ENCODE peak calls at places on chromosomes 11 and 22, in nine cellular contexts. L is neural progenitor cell, E is H9, K is mesenchymal stem cell, X is A549, V is osteoblast, O is H1, Q is IMR-90, A is OCI-LY7. H is an unnamed sample.
A peak's percentile ranks its signal among the peaks of the same experiment; 100 is the strongest.

GRCh38 chr22:46653596-46653995 is 33.4 kb downstream of the GRAMD4 start:
- DNase-seq in L (no peak), E (no peak), K (no peak), X (no peak), V (no peak), O (no peak), Q (no peak), A (no peak), H (no peak)

GRCh38 chr11:19237381-19237780 is 3.4 kb downstream of the E2F8 start:
- DNase-seq in L (no peak), E (no peak), K (no peak), X (no peak), V (no peak), O (no peak), Q (no peak), A (no peak), H (no peak)

GRCh38 chr11:67119577-67120391 is 721 bp downstream of the KDM2A start:
- DNase-seq in L (peak; percentile 66), E (no peak), K (peak; percentile 41), X (peak; percentile 19), V (peak; percentile 89), O (peak; percentile 54), Q (no peak), A (peak; percentile 60), H (no peak)

GRCh38 chr11:75668508-75669297 is at the start of gene MAP6:
- DNase-seq in L (peak; percentile 85), E (peak; percentile 64), K (no peak), X (peak; percentile 21), V (peak; percentile 85), O (peak; percentile 72), Q (no peak), A (no peak), H (peak; percentile 25)

GRCh38 chr22:31081963-31082605 is 966 bp downstream of the SMTN start:
- DNase-seq in L (no peak), E (no peak), K (peak; percentile 46), X (no peak), V (peak; percentile 96), O (no peak), Q (peak; percentile 62), A (no peak), H (no peak)

GRCh38 chr11:35458846-35459245 is 39.5 kb upstream of the SLC1A2 start:
- DNase-seq in L (no peak), E (no peak), K (no peak), X (no peak), V (no peak), O (no peak), Q (no peak), A (no peak), H (no peak)

GRCh38 chr11:952406-953385 is 27.0 kb downstream of the AP2A2 start:
- DNase-seq in L (peak; percentile 45), E (no peak), K (peak; percentile 52), X (peak; percentile 96), V (peak; percentile 25), O (no peak), Q (peak; percentile 67), A (no peak), H (peak; percentile 81)

GRCh38 chr22:29668681-29669080 is 51.1 kb upstream of the CABP7 start:
- DNase-seq in L (no peak), E (no peak), K (no peak), X (no peak), V (no peak), O (no peak), Q (no peak), A (no peak), H (no peak)

GRCh38 chr11:80282643-80283042 is 841.8 kb upstream of the TENM4 start:
- DNase-seq in L (no peak), E (no peak), K (no peak), X (no peak), V (no peak), O (no peak), Q (no peak), A (no peak), H (no peak)

GRCh38 chr11:10122337-10123197 is 171.5 kb downstream of the SBF2 start:
- DNase-seq in L (no peak), E (no peak), K (peak; percentile 44), X (peak; percentile 23), V (peak; percentile 56), O (no peak), Q (peak; percentile 57), A (no peak), H (peak; percentile 93)

GRCh38 chr11:73585834-73586575 is 11.9 kb downstream of the FAM168A start:
- DNase-seq in L (no peak), E (no peak), K (peak; percentile 61), X (no peak), V (peak; percentile 82), O (no peak), Q (peak; percentile 90), A (no peak), H (peak; percentile 75)

GRCh38 chr11:42620796-42621195 is 691.0 kb upstream of the API5 start:
- DNase-seq in L (no peak), E (no peak), K (no peak), X (no peak), V (no peak), O (no peak), Q (no peak), A (no peak), H (no peak)

GRCh38 chr11:76524461-76524860 is 79.6 kb downstream of the EMSY start:
- DNase-seq in L (no peak), E (no peak), K (no peak), X (no peak), V (no peak), O (no peak), Q (peak; percentile 54), A (no peak), H (no peak)

GRCh38 chr11:4191031-4191571 is 96.5 kb downstream of the RRM1 start:
- DNase-seq in L (no peak), E (no peak), K (no peak), X (no peak), V (no peak), O (peak; percentile 37), Q (no peak), A (no peak), H (no peak)

GRCh38 chr11:72568861-72569260 is 105.4 kb downstream of the PDE2A start:
- DNase-seq in L (no peak), E (no peak), K (peak; percentile 6), X (no peak), V (no peak), O (no peak), Q (no peak), A (no peak), H (no peak)

GRCh38 chr11:113725411-113725810 is 19.3 kb upstream of the TMPRSS5 start:
- DNase-seq in L (no peak), E (no peak), K (no peak), X (no peak), V (no peak), O (no peak), Q (no peak), A (no peak), H (no peak)

GRCh38 chr11:19903620-19904069 is 191.0 kb downstream of the NAV2 start:
- DNase-seq in L (peak; percentile 88), E (peak; percentile 73), K (peak; percentile 79), X (peak; percentile 75), V (peak; percentile 75), O (peak; percentile 90), Q (peak; percentile 83), A (peak; percentile 60), H (peak; percentile 84)

GRCh38 chr11:96095884-96096301 is 172.0 kb upstream of the MTMR2 start:
- DNase-seq in L (no peak), E (no peak), K (no peak), X (no peak), V (no peak), O (no peak), Q (no peak), A (no peak), H (no peak)

GRCh38 chr11:46895821-46896220 is 22.5 kb downstream of the LRP4 start:
- DNase-seq in L (no peak), E (no peak), K (no peak), X (no peak), V (peak; percentile 95), O (no peak), Q (no peak), A (no peak), H (peak; percentile 50)

GRCh38 chr22:19959043-19959586 is 17.5 kb upstream of the TXNRD2 start:
- DNase-seq in L (peak; percentile 99), E (peak; percentile 99), K (peak; percentile 88), X (no peak), V (peak; percentile 86), O (peak; percentile 98), Q (peak; percentile 39), A (no peak), H (peak; percentile 54)
- H3K4me2 ChIP-seq in L (peak overlapping the region; percentile 82), E (peak overlapping the region; percentile 61), K (peak overlapping the region; percentile 88), X (no peak overlapping the region), V (peak overlapping the region; percentile 29), O (peak overlapping the region; percentile 68), Q (peak overlapping the region; percentile 65), A (no peak overlapping the region), H (peak overlapping the region; percentile 68)

DNA sequence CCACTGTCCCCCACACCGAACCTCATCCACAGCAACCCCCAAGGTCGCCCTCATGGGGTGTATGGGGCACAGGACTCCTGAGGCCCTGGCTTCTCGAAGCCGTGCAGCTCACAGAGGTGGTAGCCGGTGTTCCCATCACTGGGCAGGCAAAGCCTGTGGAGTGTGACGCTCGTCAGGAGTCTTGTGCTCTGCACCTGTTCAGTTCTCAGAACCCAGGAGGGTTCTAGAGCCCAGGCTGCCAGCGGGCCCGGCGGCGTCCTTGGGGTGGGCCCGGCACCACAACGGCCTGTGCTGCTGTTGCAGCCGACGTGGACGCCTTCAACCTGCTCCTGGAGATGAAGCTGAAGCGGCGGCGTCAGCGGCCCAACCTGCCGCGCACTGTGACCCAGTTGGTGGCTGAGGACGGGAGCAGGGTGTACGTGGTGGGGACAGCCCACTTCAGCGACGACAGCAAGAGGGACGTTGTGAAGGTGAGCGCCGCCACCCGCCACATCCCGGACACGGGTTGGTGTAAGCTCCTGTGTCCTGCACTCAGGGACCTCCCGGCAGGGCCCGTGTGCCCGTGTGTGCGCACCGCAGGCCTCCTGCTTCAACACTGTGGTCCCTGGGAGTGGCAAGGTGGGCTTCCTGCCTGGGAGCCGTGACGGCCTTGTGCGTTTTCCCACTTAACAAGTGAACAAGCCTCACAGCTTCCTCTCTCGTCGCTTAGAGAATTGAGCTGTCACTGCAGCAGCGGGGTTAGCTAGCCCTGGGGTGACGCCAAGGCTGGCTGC is 6.6 kb upstream of the SELENOO start:
- DNase-seq in L (no peak), E (no peak), K (no peak), X (no peak), V (no peak), O (no peak), Q (no peak), A (no peak), H (no peak)
- H3K4me2 ChIP-seq in L (no peak overlapping the region), E (no peak overlapping the region), K (no peak overlapping the region), X (no peak overlapping the region), V (no peak overlapping the region), O (no peak overlapping the region), Q (no peak overlapping the region), A (no peak overlapping the region), H (no peak overlapping the region)

DNA sequence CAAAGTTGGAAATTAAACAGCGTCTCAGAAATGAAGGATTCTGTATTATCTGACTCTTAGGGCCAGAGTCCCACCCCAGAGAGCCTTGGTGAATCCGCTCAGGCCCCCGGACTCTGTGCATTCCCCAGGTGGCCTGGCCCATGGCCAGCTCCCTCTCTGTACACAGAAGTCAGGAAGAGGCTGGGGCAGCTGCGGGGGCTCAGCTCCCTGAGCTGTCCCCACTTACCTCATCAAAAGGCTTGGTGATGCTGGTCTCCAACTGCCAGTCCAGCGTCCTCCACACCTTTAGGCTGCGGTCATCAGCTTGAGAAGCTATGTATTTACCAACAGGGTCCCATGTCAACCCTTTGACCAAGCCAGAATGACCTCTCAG is 35.0 kb downstream of the HIRA start:
- DNase-seq in L (no peak), E (no peak), K (no peak), X (no peak), V (no peak), O (no peak), Q (no peak), A (no peak), H (no peak)
- H3K4me2 ChIP-seq in L (no peak overlapping the region), E (no peak overlapping the region), K (no peak overlapping the region), X (no peak overlapping the region), V (no peak overlapping the region), O (no peak overlapping the region), Q (no peak overlapping the region), A (no peak overlapping the region), H (no peak overlapping the region)

GRCh38 chr11:131649861-131650260 is 279.4 kb downstream of the NTM start:
- DNase-seq in L (no peak), E (no peak), K (no peak), X (no peak), V (no peak), O (no peak), Q (no peak), A (no peak), H (no peak)
- H3K4me2 ChIP-seq in L (no peak overlapping the region), E (no peak overlapping the region), K (no peak overlapping the region), X (no peak overlapping the region), V (no peak overlapping the region), O (no peak overlapping the region), Q (no peak overlapping the region), A (no peak overlapping the region), H (no peak overlapping the region)

H was measured in fibroblast of lung.